ENCODE peak calls at places on chromosomes 12 and 14, in six cellular contexts. A is ascending aorta, Z is GM23248, R is lower lobe of right lung, X is tibial nerve, G is left ventricle myocardium inferior. I is an unnamed sample. For H3K36me3, the result is how much of the 10 kb centered on the place peaks cover.

GRCh38 chr12:109696485-109697269 is 16.9 kb upstream of the FAM222A start:
- DNase-seq in A (no peak), Z (peak), R (no peak), X (no peak), G (no peak), I (no peak)

GRCh38 chr12:116183741-116184141 is 93.8 kb downstream of the MED13L start:
- DNase-seq in A (no peak), Z (peak), R (no peak), X (no peak), G (no peak), I (no peak)

GRCh38 chr12:121530600-121531355 is 50.0 kb downstream of the KDM2B start:
- DNase-seq in A (peak), Z (peak), R (peak), X (peak), G (peak), I (peak)

GRCh38 chr12:67477682-67478265 is 170.8 kb upstream of the DYRK2 start:
- DNase-seq in A (no peak), Z (no peak), R (no peak), X (no peak), G (no peak), I (no peak)

GRCh38 chr12:53191096-53191884 is 10.6 kb upstream of the CSAD start:
- DNase-seq in A (no peak), Z (no peak), R (no peak), X (no peak), G (no peak), I (peak)

GRCh38 chr12:21631367-21631766 is 26.3 kb downstream of the LDHB start:
- DNase-seq in A (no peak), Z (no peak), R (no peak), X (no peak), G (no peak), I (no peak)

GRCh38 chr14:24129410-24129998 is 955 bp upstream of the FITM1 start:
- DNase-seq in A (no peak), Z (no peak), R (no peak), X (no peak), G (no peak), I (no peak)

GRCh38 chr12:6323340-6323994 is 13.0 kb downstream of the PLEKHG6 start:
- DNase-seq in A (peak), Z (peak), R (no peak), X (no peak), G (no peak), I (peak)

GRCh38 chr14:56676042-56676441 is 96.4 kb downstream of the TMEM260 start:
- DNase-seq in A (no peak), Z (no peak), R (no peak), X (no peak), G (no peak), I (no peak)

GRCh38 chr14:92473261-92473946 is 40.2 kb upstream of the RIN3 start:
- DNase-seq in A (no peak), Z (peak), R (no peak), X (peak), G (peak), I (peak)

GRCh38 chr14:95361373-95362179 is 41.9 kb upstream of the CLMN start:
- DNase-seq in A (peak), Z (peak), R (peak), X (no peak), G (no peak), I (no peak)

GRCh38 chr12:47366203-47366978 is 286.6 kb upstream of the AMIGO2 start:
- DNase-seq in A (no peak), Z (no peak), R (no peak), X (no peak), G (no peak), I (no peak)

DNA sequence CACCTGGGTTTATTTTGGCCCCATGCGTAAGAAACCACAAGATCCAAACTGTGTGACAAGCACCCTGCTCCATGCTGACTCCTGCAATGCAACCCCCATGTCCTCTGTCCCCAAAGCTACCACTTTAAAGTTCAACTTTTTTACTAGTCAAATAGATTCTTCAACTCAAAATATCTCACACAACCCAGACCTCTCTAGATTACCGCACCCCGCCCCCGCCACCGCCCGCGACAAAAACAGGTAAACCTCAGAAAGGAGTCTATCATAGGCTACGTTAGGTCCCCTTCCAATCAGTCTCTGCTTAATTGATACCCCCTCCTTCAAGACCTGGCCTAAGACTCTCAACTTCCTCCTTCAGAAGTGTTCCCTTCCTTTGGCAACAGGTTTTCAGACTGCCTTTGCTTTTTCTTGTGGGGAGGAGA is 2.2 kb downstream of the ZFP36L1 start:
- DNase-seq in A (no peak), Z (no peak), R (no peak), X (no peak), G (no peak), I (peak)
- H3K36me3 ChIP-seq in A (under half), Z (under half), R (under half), X (under half), G (under half), I (under half)

GRCh38 chr12:42963993-42964392 is 374.4 kb upstream of the PRICKLE1 start:
- DNase-seq in A (no peak), Z (no peak), R (no peak), X (no peak), G (no peak), I (no peak)
- H3K36me3 ChIP-seq in A (under half), Z (under half), R (under half), X (under half), G (under half), I (under half)

GRCh38 chr12:78155546-78155945 is 324.9 kb downstream of the NAV3 start:
- DNase-seq in A (no peak), Z (no peak), R (no peak), X (no peak), G (no peak), I (no peak)

GRCh38 chr12:78157199-78157598 is 326.5 kb downstream of the NAV3 start:
- DNase-seq in A (no peak), Z (no peak), R (no peak), X (no peak), G (no peak), I (no peak)

DNA sequence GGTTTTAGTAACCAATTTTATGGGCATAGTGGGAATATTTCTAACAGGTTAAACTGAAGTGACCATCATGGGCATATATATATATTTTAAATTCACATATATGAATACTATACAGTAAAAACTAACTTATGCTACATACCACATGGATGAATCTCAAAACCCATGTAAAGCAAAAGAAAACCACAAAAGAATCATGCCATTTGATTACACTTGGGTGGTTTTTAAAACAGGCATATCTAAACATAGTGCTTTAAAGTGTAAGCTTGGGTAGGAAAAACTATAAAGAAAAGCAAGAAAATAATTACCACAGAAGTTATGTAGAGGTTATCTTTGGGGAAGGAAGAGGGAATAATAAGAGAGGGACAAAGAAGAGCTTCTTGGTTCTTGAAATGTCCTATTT is 326.1 kb downstream of the NAV3 start:
- DNase-seq in A (no peak), Z (no peak), R (no peak), X (no peak), G (no peak), I (no peak)
- H3K36me3 ChIP-seq in A (under half), Z (under half), R (under half), X (under half), G (under half), I (under half)

GRCh38 chr12:54394281-54394719 is 9.8 kb upstream of the ZNF385A start:
- DNase-seq in A (no peak), Z (peak), R (no peak), X (peak), G (no peak), I (no peak)

GRCh38 chr12:54394986-54395385 is 10.5 kb upstream of the ZNF385A start:
- DNase-seq in A (no peak), Z (no peak), R (no peak), X (no peak), G (no peak), I (no peak)

GRCh38 chr12:54397157-54397556 is 12.6 kb upstream of the ZNF385A start:
- DNase-seq in A (no peak), Z (no peak), R (no peak), X (no peak), G (no peak), I (no peak)

GRCh38 chr12:54393743-54394142 is 9.2 kb upstream of the ZNF385A start:
- DNase-seq in A (no peak), Z (no peak), R (no peak), X (no peak), G (no peak), I (no peak)

DNA sequence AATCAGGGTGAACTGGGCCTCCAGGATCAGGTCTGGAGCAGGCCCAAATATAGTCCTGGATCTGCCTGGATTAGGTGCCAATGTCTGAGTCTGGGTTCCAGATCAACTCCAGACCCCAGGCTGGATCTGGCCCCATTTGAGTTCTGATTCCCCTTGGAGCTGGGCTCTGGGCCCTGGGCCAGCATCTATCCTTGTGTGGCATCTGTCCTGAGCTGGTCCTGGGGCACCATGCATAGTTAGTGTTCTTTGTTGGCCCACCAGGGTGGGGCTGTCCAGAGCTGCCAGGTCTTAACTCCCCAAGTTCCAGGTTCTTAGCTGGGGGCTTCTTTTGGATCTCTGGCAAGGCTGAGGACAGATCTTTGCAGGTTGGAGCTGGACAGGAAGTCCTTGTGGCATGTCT is 11.0 kb upstream of the ZNF385A start:
- DNase-seq in A (no peak), Z (no peak), R (no peak), X (no peak), G (no peak), I (no peak)
- H3K36me3 ChIP-seq in A (half or more), Z (half or more), R (half or more), X (under half), G (half or more), I (half or more)

I was measured in suprapubic skin.